ENCODE peak calls at places on chromosomes 1 and 21, in ten cellular contexts. D is cardiac fibroblast; T is germinal center; N is amniotic stem cell; W is AG04450; V is GM03348; J is AG09309; B is CD8-positive, alpha-beta T cell; Z is hypothalamus; F is neural crest cell. I is an unnamed sample.

GRCh38 chr1:43704838-43705237 is 2.5 kb upstream of the ST3GAL3 start:
- DNase-seq in V (peak; percentile 56), B (no peak), Z (no peak), J (no peak), D (peak; percentile 44), F (no peak), T (no peak), N (no peak), W (no peak), I (no peak)

GRCh38 chr1:22053018-22053860 is 730 bp downstream of the CDC42 start:
- DNase-seq in F (peak; percentile 47), D (peak; percentile 82), V (peak; percentile 88), T (peak; percentile 55), B (peak; percentile 47), J (no peak), N (peak; percentile 43), Z (no peak), W (peak; percentile 36), I (peak; percentile 55)

GRCh38 chr1:110872745-110873435 is at the start of gene CD53:
- DNase-seq in V (no peak), D (no peak), W (no peak), F (no peak), J (no peak), N (no peak), Z (no peak), T (peak; percentile 64), B (peak; percentile 62), I (peak; percentile 63)

GRCh38 chr1:154777151-154777550 is 92.9 kb downstream of the KCNN3 start:
- DNase-seq in Z (no peak), V (no peak), D (no peak), T (no peak), W (no peak), J (no peak), B (no peak), N (no peak), F (no peak), I (no peak)

GRCh38 chr1:153922076-153922837 is 515 bp downstream of the GATAD2B start:
- DNase-seq in V (peak; percentile 58), T (no peak), W (no peak), B (no peak), Z (no peak), N (no peak), J (no peak), F (no peak), D (no peak), I (peak; percentile 80)

GRCh38 chr21:44487831-44488230 is 32.5 kb downstream of the LRRC3 start:
- DNase-seq in W (no peak), V (no peak), B (peak; percentile 43), J (no peak), T (peak; percentile 49), Z (no peak), D (peak; percentile 58), F (peak; percentile 44), N (no peak), I (peak; percentile 76)

GRCh38 chr1:183889095-183889494 is 84.2 kb downstream of the RGL1 start:
- DNase-seq in F (no peak), D (no peak), N (no peak), W (no peak), T (no peak), Z (no peak), J (no peak), B (no peak), V (no peak), I (no peak)

GRCh38 chr1:248823517-248824001 is 2.2 kb downstream of the SH3BP5L start:
- DNase-seq in N (no peak), J (peak; percentile 90), B (no peak), V (peak; percentile 78), W (no peak), D (peak; percentile 62), T (no peak), Z (no peak), F (no peak), I (peak; percentile 3)

GRCh38 chr1:39842030-39842678 is 41.1 kb downstream of the TRIT1 start:
- DNase-seq in F (no peak), D (no peak), Z (no peak), V (no peak), W (no peak), N (no peak), T (no peak), B (no peak), J (no peak), I (no peak)